ENCODE peak calls at places on chromosomes 5 and 9, in seven cellular contexts. One of them, this sample, is unnamed.

GRCh38 chr9:137383453-137384115 is 39.4 kb downstream of the EXD3 start:
- DNase-seq in stimulated activated naive CD8-positive, alpha-beta T cell treated with anti-CD3 and anti-CD28 coated beads, Interleukin-15, amount 100 ng/mL, for 72 hours: no peak
- DNase-seq in progenitor cell of endocrine pancreas: no peak
- DNase-seq in Daoy: no peak
- DNase-seq in stimulated activated CD4-positive, alpha-beta T cell treated with anti-CD3 and anti-CD28 coated beads, Interleukin-2, amount 100 ng/mL, for 48 hours: no peak
- DNase-seq in left kidney: no peak
- DNase-seq in T follicular helper cell: no peak
- DNase-seq in this sample: no peak

GRCh38 chr9:112874006-112874405 is 16.7 kb downstream of the SLC46A2 start:
- DNase-seq in stimulated activated naive CD8-positive, alpha-beta T cell treated with anti-CD3 and anti-CD28 coated beads, Interleukin-15, amount 100 ng/mL, for 72 hours: no peak
- DNase-seq in progenitor cell of endocrine pancreas: no peak
- DNase-seq in Daoy: no peak
- DNase-seq in stimulated activated CD4-positive, alpha-beta T cell treated with anti-CD3 and anti-CD28 coated beads, Interleukin-2, amount 100 ng/mL, for 48 hours: no peak
- DNase-seq in left kidney: no peak
- DNase-seq in T follicular helper cell: no peak
- DNase-seq in this sample: no peak

GRCh38 chr5:80755634-80756033 is 100.9 kb upstream of the DHFR start:
- DNase-seq in stimulated activated naive CD8-positive, alpha-beta T cell treated with anti-CD3 and anti-CD28 coated beads, Interleukin-15, amount 100 ng/mL, for 72 hours: peak
- DNase-seq in progenitor cell of endocrine pancreas: no peak
- DNase-seq in Daoy: no peak
- DNase-seq in stimulated activated CD4-positive, alpha-beta T cell treated with anti-CD3 and anti-CD28 coated beads, Interleukin-2, amount 100 ng/mL, for 48 hours: no peak
- DNase-seq in left kidney: no peak
- DNase-seq in T follicular helper cell: no peak
- DNase-seq in this sample: peak

GRCh38 chr5:39178171-39178570 is 41.2 kb downstream of the FYB1 start:
- DNase-seq in stimulated activated naive CD8-positive, alpha-beta T cell treated with anti-CD3 and anti-CD28 coated beads, Interleukin-15, amount 100 ng/mL, for 72 hours: no peak
- DNase-seq in progenitor cell of endocrine pancreas: no peak
- DNase-seq in Daoy: peak
- DNase-seq in stimulated activated CD4-positive, alpha-beta T cell treated with anti-CD3 and anti-CD28 coated beads, Interleukin-2, amount 100 ng/mL, for 48 hours: no peak
- DNase-seq in left kidney: no peak
- DNase-seq in T follicular helper cell: no peak
- DNase-seq in this sample: no peak

GRCh38 chr9:35367451-35367850 is 122.5 kb upstream of the RUSC2 start:
- DNase-seq in stimulated activated naive CD8-positive, alpha-beta T cell treated with anti-CD3 and anti-CD28 coated beads, Interleukin-15, amount 100 ng/mL, for 72 hours: no peak
- DNase-seq in progenitor cell of endocrine pancreas: no peak
- DNase-seq in Daoy: peak
- DNase-seq in stimulated activated CD4-positive, alpha-beta T cell treated with anti-CD3 and anti-CD28 coated beads, Interleukin-2, amount 100 ng/mL, for 48 hours: no peak
- DNase-seq in left kidney: no peak
- DNase-seq in T follicular helper cell: no peak
- DNase-seq in this sample: no peak

GRCh38 chr5:172223901-172224873 is 30.2 kb downstream of the EFCAB9 start:
- DNase-seq in stimulated activated naive CD8-positive, alpha-beta T cell treated with anti-CD3 and anti-CD28 coated beads, Interleukin-15, amount 100 ng/mL, for 72 hours: peak
- DNase-seq in progenitor cell of endocrine pancreas: no peak
- DNase-seq in Daoy: no peak
- DNase-seq in stimulated activated CD4-positive, alpha-beta T cell treated with anti-CD3 and anti-CD28 coated beads, Interleukin-2, amount 100 ng/mL, for 48 hours: peak
- DNase-seq in left kidney: no peak
- DNase-seq in T follicular helper cell: no peak
- DNase-seq in this sample: peak

GRCh38 chr9:109010676-109011655 is 2.3 kb downstream of the CTNNAL1 start:
- DNase-seq in stimulated activated naive CD8-positive, alpha-beta T cell treated with anti-CD3 and anti-CD28 coated beads, Interleukin-15, amount 100 ng/mL, for 72 hours: peak
- DNase-seq in progenitor cell of endocrine pancreas: no peak
- DNase-seq in Daoy: peak
- DNase-seq in stimulated activated CD4-positive, alpha-beta T cell treated with anti-CD3 and anti-CD28 coated beads, Interleukin-2, amount 100 ng/mL, for 48 hours: peak
- DNase-seq in left kidney: peak
- DNase-seq in T follicular helper cell: peak
- DNase-seq in this sample: no peak

GRCh38 chr9:22469928-22470544 is 23.4 kb downstream of the DMRTA1 start:
- DNase-seq in stimulated activated naive CD8-positive, alpha-beta T cell treated with anti-CD3 and anti-CD28 coated beads, Interleukin-15, amount 100 ng/mL, for 72 hours: peak
- DNase-seq in progenitor cell of endocrine pancreas: peak
- DNase-seq in Daoy: no peak
- DNase-seq in stimulated activated CD4-positive, alpha-beta T cell treated with anti-CD3 and anti-CD28 coated beads, Interleukin-2, amount 100 ng/mL, for 48 hours: peak
- DNase-seq in left kidney: peak
- DNase-seq in T follicular helper cell: no peak
- DNase-seq in this sample: no peak

GRCh38 chr9:6833518-6834192 is 75.9 kb downstream of the KDM4C start:
- DNase-seq in stimulated activated naive CD8-positive, alpha-beta T cell treated with anti-CD3 and anti-CD28 coated beads, Interleukin-15, amount 100 ng/mL, for 72 hours: no peak
- DNase-seq in progenitor cell of endocrine pancreas: no peak
- DNase-seq in Daoy: no peak
- DNase-seq in stimulated activated CD4-positive, alpha-beta T cell treated with anti-CD3 and anti-CD28 coated beads, Interleukin-2, amount 100 ng/mL, for 48 hours: no peak
- DNase-seq in left kidney: no peak
- DNase-seq in T follicular helper cell: no peak
- DNase-seq in this sample: no peak

GRCh38 chr5:114467141-114467540 is 105.3 kb downstream of the KCNN2 start:
- DNase-seq in stimulated activated naive CD8-positive, alpha-beta T cell treated with anti-CD3 and anti-CD28 coated beads, Interleukin-15, amount 100 ng/mL, for 72 hours: no peak
- DNase-seq in progenitor cell of endocrine pancreas: no peak
- DNase-seq in Daoy: no peak
- DNase-seq in stimulated activated CD4-positive, alpha-beta T cell treated with anti-CD3 and anti-CD28 coated beads, Interleukin-2, amount 100 ng/mL, for 48 hours: no peak
- DNase-seq in left kidney: peak
- DNase-seq in T follicular helper cell: no peak
- DNase-seq in this sample: no peak

This sample was measured in GM18507.